ENCODE peak calls at places on chromosomes 13 and 19, in nine cellular contexts. One of them, this sample, is unnamed.

GRCh38 chr19:34481861-34482379 is 362 bp downstream of the WTIP start:
- DNase-seq in ovary: peak
- DNase-seq in coronary artery: no peak
- DNase-seq in cardiac fibroblast: no peak
- DNase-seq in left lung: peak
- DNase-seq in AG10803: no peak
- DNase-seq in left ventricle myocardium inferior: peak
- DNase-seq in lung: no peak
- DNase-seq in dorsolateral prefrontal cortex: no peak
- DNase-seq in this sample: no peak

GRCh38 chr13:110915874-110916670 is 1.2 kb upstream of the ANKRD10 start:
- DNase-seq in dorsolateral prefrontal cortex: peak
- DNase-seq in cardiac fibroblast: peak
- DNase-seq in ovary: no peak
- DNase-seq in left lung: no peak
- DNase-seq in lung: no peak
- DNase-seq in left ventricle myocardium inferior: no peak
- DNase-seq in coronary artery: no peak
- DNase-seq in AG10803: peak
- DNase-seq in this sample: no peak

GRCh38 chr19:50328257-50329145 is 676 bp downstream of the KCNC3 start:
- DNase-seq in coronary artery: no peak
- DNase-seq in ovary: no peak
- DNase-seq in cardiac fibroblast: peak
- DNase-seq in left ventricle myocardium inferior: no peak
- DNase-seq in AG10803: peak
- DNase-seq in left lung: peak
- DNase-seq in dorsolateral prefrontal cortex: no peak
- DNase-seq in lung: no peak
- DNase-seq in this sample: peak

GRCh38 chr19:11046608-11047354 is 42.5 kb upstream of the LDLR start:
- DNase-seq in cardiac fibroblast: no peak
- DNase-seq in AG10803: no peak
- DNase-seq in dorsolateral prefrontal cortex: no peak
- DNase-seq in ovary: no peak
- DNase-seq in lung: no peak
- DNase-seq in left lung: no peak
- DNase-seq in left ventricle myocardium inferior: no peak
- DNase-seq in coronary artery: no peak
- DNase-seq in this sample: peak

GRCh38 chr19:1131718-1132552 is 28.1 kb downstream of the GPX4 start:
- DNase-seq in cardiac fibroblast: peak
- DNase-seq in lung: peak
- DNase-seq in coronary artery: peak
- DNase-seq in AG10803: peak
- DNase-seq in ovary: peak
- DNase-seq in left lung: peak
- DNase-seq in dorsolateral prefrontal cortex: peak
- DNase-seq in left ventricle myocardium inferior: peak
- DNase-seq in this sample: peak

GRCh38 chr13:48896312-48896711 is 79.4 kb upstream of the FNDC3A start:
- DNase-seq in lung: no peak
- DNase-seq in AG10803: peak
- DNase-seq in left ventricle myocardium inferior: no peak
- DNase-seq in left lung: no peak
- DNase-seq in dorsolateral prefrontal cortex: no peak
- DNase-seq in ovary: no peak
- DNase-seq in cardiac fibroblast: peak
- DNase-seq in coronary artery: no peak
- DNase-seq in this sample: no peak

GRCh38 chr13:79451500-79451962 is 29.4 kb upstream of the NDFIP2 start:
- DNase-seq in coronary artery: no peak
- DNase-seq in lung: no peak
- DNase-seq in cardiac fibroblast: peak
- DNase-seq in left ventricle myocardium inferior: no peak
- DNase-seq in AG10803: peak
- DNase-seq in left lung: no peak
- DNase-seq in ovary: no peak
- DNase-seq in dorsolateral prefrontal cortex: no peak
- DNase-seq in this sample: no peak

GRCh38 chr13:59439776-59440428 is 723.8 kb downstream of the DIAPH3 start:
- DNase-seq in coronary artery: no peak
- DNase-seq in left ventricle myocardium inferior: no peak
- DNase-seq in cardiac fibroblast: no peak
- DNase-seq in AG10803: no peak
- DNase-seq in lung: no peak
- DNase-seq in left lung: peak
- DNase-seq in ovary: no peak
- DNase-seq in dorsolateral prefrontal cortex: no peak
- DNase-seq in this sample: no peak

GRCh38 chr19:23415561-23416191 is 20.4 kb upstream of the ZNF91 start:
- DNase-seq in cardiac fibroblast: no peak
- DNase-seq in lung: peak
- DNase-seq in left ventricle myocardium inferior: peak
- DNase-seq in coronary artery: no peak
- DNase-seq in dorsolateral prefrontal cortex: no peak
- DNase-seq in left lung: peak
- DNase-seq in AG10803: no peak
- DNase-seq in ovary: no peak
- DNase-seq in this sample: peak

GRCh38 chr13:87999791-88000190 is 328.6 kb downstream of the SLITRK5 start:
- DNase-seq in left ventricle myocardium inferior: no peak
- DNase-seq in ovary: no peak
- DNase-seq in dorsolateral prefrontal cortex: no peak
- DNase-seq in left lung: no peak
- DNase-seq in cardiac fibroblast: no peak
- DNase-seq in AG10803: no peak
- DNase-seq in lung: no peak
- DNase-seq in coronary artery: no peak
- DNase-seq in this sample: no peak

GRCh38 chr13:50948576-50948975 is 39.0 kb downstream of the RNASEH2B start:
- DNase-seq in AG10803: peak
- DNase-seq in dorsolateral prefrontal cortex: no peak
- DNase-seq in left ventricle myocardium inferior: no peak
- DNase-seq in cardiac fibroblast: no peak
- DNase-seq in coronary artery: no peak
- DNase-seq in lung: no peak
- DNase-seq in ovary: no peak
- DNase-seq in left lung: no peak
- DNase-seq in this sample: no peak

GRCh38 chr13:30341815-30342570 is 34.6 kb upstream of the KATNAL1 start:
- DNase-seq in ovary: peak
- DNase-seq in cardiac fibroblast: peak
- DNase-seq in dorsolateral prefrontal cortex: peak
- DNase-seq in lung: peak
- DNase-seq in AG10803: peak
- DNase-seq in left ventricle myocardium inferior: peak
- DNase-seq in left lung: peak
- DNase-seq in coronary artery: peak
- DNase-seq in this sample: peak

GRCh38 chr13:78121459-78122348 is 203.1 kb upstream of the EDNRB start:
- DNase-seq in cardiac fibroblast: peak
- DNase-seq in dorsolateral prefrontal cortex: peak
- DNase-seq in ovary: peak
- DNase-seq in left ventricle myocardium inferior: peak
- DNase-seq in lung: peak
- DNase-seq in coronary artery: no peak
- DNase-seq in left lung: no peak
- DNase-seq in AG10803: peak
- DNase-seq in this sample: peak

DNA sequence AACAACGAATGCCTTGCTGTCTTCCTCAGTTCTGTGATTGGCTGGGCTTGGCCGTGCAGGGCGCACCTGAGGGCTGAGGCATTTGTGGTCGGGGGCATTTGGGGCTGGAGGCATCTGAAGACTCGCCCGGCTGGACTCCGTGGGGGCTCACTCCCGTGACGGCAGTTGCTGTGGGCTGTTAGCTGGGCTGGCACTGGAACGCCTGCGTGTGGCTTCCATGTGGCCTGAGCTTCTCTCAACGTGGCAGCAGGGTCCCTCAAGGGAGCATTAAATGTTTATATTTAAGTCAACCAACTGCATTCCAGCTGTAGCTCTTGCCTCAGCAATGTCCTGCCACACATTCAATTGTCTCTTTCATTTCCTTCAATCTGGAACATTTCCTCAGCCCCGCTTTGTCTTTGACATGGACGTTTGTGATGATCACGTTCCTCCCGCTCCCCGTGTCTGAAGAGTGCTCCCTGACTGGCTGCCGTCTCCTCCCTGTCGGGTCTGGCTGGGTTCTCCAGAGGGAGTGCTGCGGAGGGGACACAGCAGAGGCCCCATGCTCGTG is 21.0 kb downstream of the CCDC8 start:
- DNase-seq in ovary: no peak
- DNase-seq in dorsolateral prefrontal cortex: no peak
- DNase-seq in AG10803: peak
- DNase-seq in left ventricle myocardium inferior: no peak
- DNase-seq in lung: no peak
- DNase-seq in left lung: peak
- DNase-seq in coronary artery: no peak
- DNase-seq in cardiac fibroblast: peak
- DNase-seq in this sample: no peak
- H3K4me3 ChIP-seq in ovary: no peak
- H3K4me3 ChIP-seq in dorsolateral prefrontal cortex: no peak
- H3K4me3 ChIP-seq in AG10803: no peak
- H3K4me3 ChIP-seq in left ventricle myocardium inferior: no peak
- H3K4me3 ChIP-seq in lung: no peak
- H3K4me3 ChIP-seq in left lung: no peak
- H3K4me3 ChIP-seq in coronary artery: peak
- H3K4me3 ChIP-seq in cardiac fibroblast: no peak
- H3K4me3 ChIP-seq in this sample: no peak

DNA sequence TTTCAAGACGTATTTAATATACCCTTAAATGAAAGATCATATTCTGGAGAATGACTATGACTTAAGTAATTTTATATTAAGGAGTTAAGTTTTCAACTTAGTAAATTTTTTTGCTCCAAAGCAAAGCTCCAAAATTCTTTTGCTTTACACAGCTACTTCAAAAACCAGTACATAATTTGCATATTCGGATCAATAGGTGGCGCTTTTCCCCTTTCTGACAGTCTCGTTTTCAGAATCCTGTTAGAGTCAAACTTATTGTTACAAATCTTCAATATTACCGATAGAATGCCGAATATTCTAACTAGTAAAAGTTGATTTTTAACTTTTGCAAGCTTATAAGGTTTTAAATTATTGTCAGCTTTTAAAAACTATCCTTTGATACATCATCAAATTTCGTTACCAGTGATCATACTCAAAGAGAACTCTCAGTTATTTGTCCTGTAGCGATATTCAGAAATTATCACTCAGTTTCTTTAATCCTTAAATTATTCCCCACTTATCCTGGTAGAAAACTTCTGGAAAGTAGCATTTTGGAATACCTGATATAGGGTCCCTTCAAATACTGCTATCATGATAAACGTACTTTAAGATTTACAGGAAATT is 852.7 kb upstream of the KLHL1 start:
- DNase-seq in left ventricle myocardium inferior: no peak
- DNase-seq in left lung: no peak
- DNase-seq in ovary: no peak
- DNase-seq in dorsolateral prefrontal cortex: no peak
- DNase-seq in coronary artery: no peak
- DNase-seq in AG10803: peak
- DNase-seq in cardiac fibroblast: peak
- DNase-seq in lung: no peak
- DNase-seq in this sample: no peak
- TF ChIP-seq CTCF in left ventricle myocardium inferior: peak
- TF ChIP-seq CTCF in left lung: peak
- TF ChIP-seq CTCF in ovary: no peak
- TF ChIP-seq CTCF in dorsolateral prefrontal cortex: peak
- TF ChIP-seq CTCF in coronary artery: peak
- TF ChIP-seq CTCF in AG10803: peak
- TF ChIP-seq CTCF in cardiac fibroblast: peak
- TF ChIP-seq CTCF in lung: peak
- TF ChIP-seq CTCF in this sample: peak

GRCh38 chr19:3585301-3586123 is at the start of gene GIPC3:
- DNase-seq in ovary: no peak
- DNase-seq in lung: no peak
- DNase-seq in cardiac fibroblast: no peak
- DNase-seq in left ventricle myocardium inferior: no peak
- DNase-seq in AG10803: no peak
- DNase-seq in left lung: no peak
- DNase-seq in dorsolateral prefrontal cortex: no peak
- DNase-seq in coronary artery: no peak
- DNase-seq in this sample: no peak
- H3K4me3 ChIP-seq in ovary: no peak
- H3K4me3 ChIP-seq in lung: peak
- H3K4me3 ChIP-seq in cardiac fibroblast: peak
- H3K4me3 ChIP-seq in left ventricle myocardium inferior: peak
- H3K4me3 ChIP-seq in AG10803: no peak
- H3K4me3 ChIP-seq in left lung: peak
- H3K4me3 ChIP-seq in dorsolateral prefrontal cortex: no peak
- H3K4me3 ChIP-seq in coronary artery: peak
- H3K4me3 ChIP-seq in this sample: no peak

GRCh38 chr13:42883142-42883541 is 101.8 kb downstream of the FAM216B start:
- DNase-seq in dorsolateral prefrontal cortex: no peak
- DNase-seq in left lung: no peak
- DNase-seq in cardiac fibroblast: peak
- DNase-seq in coronary artery: no peak
- DNase-seq in AG10803: no peak
- DNase-seq in lung: no peak
- DNase-seq in left ventricle myocardium inferior: no peak
- DNase-seq in ovary: no peak
- DNase-seq in this sample: no peak

GRCh38 chr13:42885325-42885724 is 103.9 kb downstream of the FAM216B start:
- DNase-seq in left ventricle myocardium inferior: no peak
- DNase-seq in left lung: peak
- DNase-seq in ovary: no peak
- DNase-seq in lung: no peak
- DNase-seq in coronary artery: no peak
- DNase-seq in AG10803: no peak
- DNase-seq in dorsolateral prefrontal cortex: no peak
- DNase-seq in cardiac fibroblast: no peak
- DNase-seq in this sample: no peak

GRCh38 chr13:42878721-42879120 is 97.3 kb downstream of the FAM216B start:
- DNase-seq in AG10803: peak
- DNase-seq in lung: no peak
- DNase-seq in dorsolateral prefrontal cortex: no peak
- DNase-seq in left lung: no peak
- DNase-seq in ovary: no peak
- DNase-seq in cardiac fibroblast: peak
- DNase-seq in left ventricle myocardium inferior: no peak
- DNase-seq in coronary artery: no peak
- DNase-seq in this sample: no peak

GRCh38 chr13:42880241-42880640 is 98.9 kb downstream of the FAM216B start:
- DNase-seq in lung: no peak
- DNase-seq in left ventricle myocardium inferior: no peak
- DNase-seq in AG10803: peak
- DNase-seq in ovary: peak
- DNase-seq in cardiac fibroblast: peak
- DNase-seq in coronary artery: no peak
- DNase-seq in left lung: no peak
- DNase-seq in dorsolateral prefrontal cortex: no peak
- DNase-seq in this sample: peak

DNA sequence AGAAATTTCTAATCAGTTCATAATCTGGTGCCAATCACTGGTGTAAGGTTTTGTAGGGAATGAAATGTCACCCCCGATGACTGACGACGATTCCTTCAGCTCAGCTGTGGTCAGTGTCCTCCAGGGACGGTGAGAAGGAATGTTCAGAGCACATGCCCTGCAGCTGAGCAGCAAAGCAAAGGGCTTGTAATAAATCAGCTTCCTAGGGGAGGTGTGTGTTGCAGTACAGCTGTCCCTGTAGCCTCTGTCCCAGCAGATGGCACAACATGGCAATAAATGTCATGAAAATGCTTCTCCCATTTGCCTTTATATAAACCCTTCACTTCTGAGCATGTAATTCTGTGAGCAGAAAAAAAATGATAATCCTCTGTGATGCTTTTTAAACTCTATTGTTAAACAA is 102.4 kb downstream of the FAM216B start:
- DNase-seq in left lung: no peak
- DNase-seq in dorsolateral prefrontal cortex: no peak
- DNase-seq in lung: no peak
- DNase-seq in coronary artery: no peak
- DNase-seq in ovary: no peak
- DNase-seq in cardiac fibroblast: peak
- DNase-seq in AG10803: peak
- DNase-seq in left ventricle myocardium inferior: no peak
- DNase-seq in this sample: peak
- TF ChIP-seq CTCF in left lung: no peak
- TF ChIP-seq CTCF in dorsolateral prefrontal cortex: no peak
- TF ChIP-seq CTCF in lung: no peak
- TF ChIP-seq CTCF in coronary artery: no peak
- TF ChIP-seq CTCF in ovary: no peak
- TF ChIP-seq CTCF in cardiac fibroblast: peak
- TF ChIP-seq CTCF in AG10803: peak
- TF ChIP-seq CTCF in left ventricle myocardium inferior: peak
- TF ChIP-seq CTCF in this sample: no peak